ENCODE peak calls at places on chromosomes 7 and 10, in nine cellular contexts. X, V, S, H, P, U, F, L and N are unnamed samples.

GRCh38 chr10:91712315-91712714 is 79.4 kb upstream of the PPP1R3C start:
- DNase-seq in X (no peak), V (no peak), U (no peak), P (no peak), F (no peak), S (no peak), L (no peak), H (no peak), N (no peak)

GRCh38 chr10:24552346-24553016 is 171.2 kb downstream of the ARHGAP21 start:
- DNase-seq in H (peak; percentile 44), U (no peak), S (peak; percentile 3), X (no peak), V (no peak), L (no peak), F (peak; percentile 3), P (peak; percentile 32), N (peak; percentile 47)

GRCh38 chr7:151710121-151710640 is 166.7 kb downstream of the PRKAG2 start:
- DNase-seq in V (no peak), L (no peak), U (no peak), P (no peak), X (no peak), F (no peak), H (no peak), S (no peak), N (no peak)

GRCh38 chr10:79244841-79245504 is 102.3 kb upstream of the PPIF start:
- DNase-seq in P (no peak), F (no peak), X (no peak), S (no peak), U (no peak), V (no peak), H (no peak), L (no peak), N (no peak)

GRCh38 chr10:74297389-74298080 is 146.5 kb downstream of the ADK start:
- DNase-seq in F (no peak), P (no peak), H (no peak), S (no peak), X (no peak), L (no peak), V (no peak), U (no peak), N (no peak)

GRCh38 chr10:132360766-132361447 is 28.9 kb downstream of the LRRC27 start:
- DNase-seq in U (no peak), F (no peak), S (peak; percentile 9), P (no peak), V (no peak), H (peak; percentile 13), L (no peak), X (no peak), N (no peak)

GRCh38 chr7:30879139-30880089 is 32.2 kb upstream of the AQP1 start:
- DNase-seq in P (no peak), S (no peak), V (no peak), X (no peak), F (no peak), U (no peak), L (no peak), H (no peak), N (no peak)

GRCh38 chr7:140017543-140017942 is 45.2 kb downstream of the PARP12 start:
- DNase-seq in H (no peak), F (no peak), U (no peak), S (no peak), L (no peak), P (no peak), V (no peak), X (no peak), N (no peak)

GRCh38 chr7:64463636-64464375 is 99.1 kb downstream of the ZNF680 start:
- DNase-seq in H (peak; percentile 55), S (no peak), X (peak; percentile 11), V (peak; percentile 77), F (no peak), L (no peak), P (no peak), U (no peak), N (peak; percentile 67)